ENCODE peak calls at places on chromosomes 4 and X, in six cellular contexts. A is upper lobe of left lung, F is adrenal gland, O is WTC11, W is A673, L is suprapubic skin. V is an unnamed sample.

GRCh38 chrX:54496936-54497335 is 902 bp upstream of the FGD1 start:
- DNase-seq in F (no peak), W (no peak), A (no peak), L (no peak), O (no peak), V (no peak)

GRCh38 chr4:107202744-107203143 is 166.6 kb upstream of the DKK2 start:
- DNase-seq in A (no peak), W (no peak), O (no peak), F (no peak), L (no peak), V (no peak)

GRCh38 chr4:161799687-161800086 is 364.1 kb downstream of the FSTL5 start:
- DNase-seq in O (no peak), F (no peak), L (no peak), W (no peak), A (no peak), V (no peak)

GRCh38 chrX:65034641-65035450 is 58.6 kb upstream of the ZC4H2 start:
- DNase-seq in W (no peak), A (peak), O (peak), L (peak), F (peak), V (peak)

GRCh38 chr4:72568959-72569718 is at the start of gene ADAMTS3:
- DNase-seq in W (peak), O (peak), L (peak), A (peak), F (peak), V (peak)

GRCh38 chr4:59689149-59689548 is 1511.0 kb upstream of the ADGRL3 start:
- DNase-seq in O (no peak), W (no peak), F (no peak), L (no peak), A (no peak), V (no peak)

GRCh38 chr4:140152015-140152703 is 1.8 kb downstream of the MAML3 start:
- DNase-seq in F (peak), A (peak), W (peak), L (peak), O (peak), V (no peak)

GRCh38 chr4:188960411-188961093 is 821.3 kb downstream of the TRIML1 start:
- DNase-seq in L (no peak), O (no peak), W (peak), A (no peak), F (no peak), V (no peak)

GRCh38 chr4:77203380-77204197 is 46.6 kb downstream of the CCNG2 start:
- DNase-seq in F (peak), L (peak), A (no peak), O (peak), W (peak), V (peak)

GRCh38 chrX:28847423-28847822 is 260.2 kb downstream of the IL1RAPL1 start:
- DNase-seq in A (no peak), O (peak), F (no peak), L (no peak), W (no peak), V (no peak)

GRCh38 chrX:24260827-24261550 is 52.9 kb downstream of the SUPT20HL2 start:
- DNase-seq in W (no peak), L (no peak), A (no peak), F (peak), O (no peak), V (no peak)

GRCh38 chr4:18756661-18757060 is 735.1 kb upstream of the LCORL start:
- DNase-seq in O (no peak), W (no peak), F (no peak), A (no peak), L (no peak), V (no peak)

GRCh38 chr4:73707918-73708577 is 32.3 kb upstream of the CXCL8 start:
- DNase-seq in F (peak), O (no peak), A (no peak), W (peak), L (no peak), V (peak)

GRCh38 chr4:176849076-176849475 is 56.4 kb upstream of the VEGFC start:
- DNase-seq in L (no peak), F (no peak), A (no peak), O (no peak), W (no peak), V (no peak)

GRCh38 chr4:145723336-145723735 is 43.4 kb downstream of the C4orf51 start:
- DNase-seq in A (no peak), W (no peak), O (no peak), L (no peak), F (no peak), V (no peak)

GRCh38 chrX:111447298-111447697 is 35.3 kb upstream of the DCX start:
- DNase-seq in W (peak), L (no peak), A (no peak), F (no peak), O (peak), V (no peak)

GRCh38 chr4:55008166-55009056 is 117.0 kb downstream of the KDR start:
- DNase-seq in L (no peak), O (peak), F (peak), W (peak), A (peak), V (no peak)

GRCh38 chr4:159178147-159178541 is 75.3 kb downstream of the RAPGEF2 start:
- DNase-seq in A (no peak), F (no peak), W (peak), L (no peak), O (no peak), V (no peak)

GRCh38 chrX:123454712-123455431 is 270.8 kb downstream of the GRIA3 start:
- DNase-seq in A (no peak), W (no peak), O (no peak), L (no peak), F (no peak), V (no peak)

GRCh38 chr4:186693159-186693815 is 30.4 kb downstream of the FAT1 start:
- DNase-seq in F (no peak), L (peak), O (no peak), W (peak), A (no peak), V (peak)

GRCh38 chr4:26273308-26273980 is 47.4 kb upstream of the RBPJ start:
- DNase-seq in O (no peak), W (no peak), A (no peak), F (peak), L (no peak), V (no peak)

GRCh38 chr4:12993923-12994322 is 490.2 kb downstream of the RAB28 start:
- DNase-seq in F (no peak), L (no peak), W (no peak), A (no peak), O (no peak), V (no peak)

GRCh38 chr4:145909331-145909730 is 29.3 kb downstream of the ZNF827 start:
- DNase-seq in O (peak), F (peak), L (no peak), W (peak), A (no peak), V (peak)

GRCh38 chrX:1599791-1600405 is 8.5 kb downstream of the AKAP17A start:
- DNase-seq in O (no peak), L (no peak), A (no peak), F (no peak), W (no peak), V (no peak)

GRCh38 chr4:163350672-163351071 is 7.0 kb downstream of the NPY5R start:
- DNase-seq in O (no peak), W (no peak), F (no peak), L (no peak), A (no peak), V (no peak)

GRCh38 chrX:107730991-107731766 is 44.4 kb downstream of the TSC22D3 start:
- DNase-seq in A (no peak), F (peak), L (no peak), W (no peak), O (no peak), V (no peak)

GRCh38 chrX:15344106-15344505 is 8.8 kb upstream of the PIGA start:
- DNase-seq in W (no peak), L (no peak), F (no peak), O (peak), A (no peak), V (no peak)

GRCh38 chr4:139736257-139736626 is 70.6 kb downstream of the MGST2 start:
- DNase-seq in F (no peak), L (no peak), A (no peak), W (no peak), O (no peak), V (no peak)

GRCh38 chr4:85084371-85085170 is 118.1 kb upstream of the WDFY3 start:
- DNase-seq in A (no peak), W (peak), O (no peak), L (no peak), F (peak), V (no peak)

GRCh38 chrX:24343719-24344118 is 16.7 kb upstream of the SUPT20HL1 start:
- DNase-seq in W (no peak), F (no peak), O (no peak), A (no peak), L (no peak), V (no peak)

GRCh38 chr4:183945741-183946140 is 40.6 kb downstream of the STOX2 start:
- DNase-seq in O (no peak), W (no peak), F (no peak), L (no peak), A (no peak), V (no peak)

GRCh38 chr4:138398297-138398696 is 156.1 kb upstream of the SLC7A11 start:
- DNase-seq in F (no peak), O (no peak), L (no peak), A (no peak), W (no peak), V (no peak)

GRCh38 chrX:153687121-153688039 is at the start of gene SLC6A8:
- DNase-seq in W (peak), O (peak), F (peak), L (no peak), A (peak), V (peak)

GRCh38 chrX:38560776-38561125 is 591 bp upstream of the TSPAN7 start:
- DNase-seq in A (no peak), W (no peak), L (no peak), O (no peak), F (no peak), V (no peak)

GRCh38 chr4:149911371-149911770 is 95.7 kb upstream of the IQCM start:
- DNase-seq in O (no peak), W (no peak), L (no peak), A (no peak), F (no peak), V (no peak)

DNA sequence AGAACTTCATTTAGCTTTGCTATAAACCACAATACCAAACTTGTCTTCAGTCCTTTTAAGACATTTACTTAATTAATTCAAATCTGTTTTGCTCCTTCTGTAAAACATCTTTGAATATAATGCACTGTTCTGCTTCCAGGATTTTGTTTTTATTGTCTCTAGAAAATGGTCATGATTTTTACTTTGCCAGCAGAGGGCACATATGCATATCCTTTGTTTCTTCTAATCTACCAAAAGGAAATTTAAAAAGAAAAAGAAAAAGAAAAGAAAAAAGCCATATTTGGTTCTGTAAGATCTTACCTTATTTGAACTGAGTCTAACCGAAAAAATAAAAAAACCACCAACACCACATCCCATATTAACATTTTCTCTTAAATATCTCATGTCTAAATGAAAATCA is 101.9 kb upstream of the CCSER1 start:
- DNase-seq in A (no peak), L (no peak), W (no peak), F (no peak), O (no peak), V (no peak)
- TF ChIP-seq CTCF in A (no peak), L (no peak), W (peak), F (no peak), O (no peak), V (no peak)

GRCh38 chrX:8755116-8755515 is 23.2 kb upstream of the ANOS1 start:
- DNase-seq in F (no peak), W (peak), A (no peak), O (peak), L (no peak), V (no peak)
- TF ChIP-seq CTCF in F (no peak), W (peak), A (no peak), O (no peak), L (no peak), V (no peak)

GRCh38 chrX:95065151-95065550 is 1391.1 kb downstream of the FAM133A start:
- DNase-seq in W (no peak), O (no peak), F (no peak), A (no peak), L (no peak), V (no peak)

GRCh38 chrX:95071621-95072020 is 1397.6 kb downstream of the FAM133A start:
- DNase-seq in W (no peak), A (no peak), L (no peak), F (no peak), O (no peak), V (no peak)

GRCh38 chrX:95076449-95076848 is 1402.4 kb downstream of the FAM133A start:
- DNase-seq in W (peak), A (no peak), O (no peak), F (no peak), L (no peak), V (no peak)

GRCh38 chrX:95071052-95071451 is 1397.0 kb downstream of the FAM133A start:
- DNase-seq in A (no peak), W (no peak), L (no peak), O (no peak), F (no peak), V (no peak)
- TF ChIP-seq CTCF in A (no peak), W (no peak), L (no peak), O (no peak), F (no peak), V (no peak)

DNA sequence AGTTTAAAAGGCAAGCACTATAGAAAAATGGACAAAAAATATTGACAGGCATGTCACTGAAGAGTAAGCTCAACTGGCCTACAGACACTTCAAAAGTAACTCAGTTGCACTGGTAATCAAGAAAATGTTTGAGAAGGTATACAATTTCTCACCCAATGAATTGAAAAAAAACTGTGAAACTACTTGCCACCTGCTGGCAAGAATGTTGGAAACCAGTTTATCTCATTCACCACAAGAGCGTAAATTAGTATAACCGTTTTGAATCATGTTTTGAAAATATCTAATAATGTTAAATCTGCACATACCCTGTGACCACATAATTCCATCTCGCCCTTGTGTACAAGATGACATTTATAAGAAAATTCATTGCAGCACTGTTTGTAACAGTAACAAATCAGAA is 31.7 kb downstream of the TXK start:
- DNase-seq in A (no peak), O (no peak), F (no peak), L (no peak), W (peak), V (no peak)
- TF ChIP-seq CTCF in A (no peak), O (no peak), F (no peak), L (no peak), W (peak), V (no peak)

GRCh38 chr4:103032575-103032974 is 13.1 kb upstream of the SLC9B1 start:
- DNase-seq in O (peak), F (peak), L (no peak), A (no peak), W (peak), V (no peak)
- TF ChIP-seq CTCF in O (peak), F (no peak), L (no peak), A (peak), W (peak), V (no peak)

DNA sequence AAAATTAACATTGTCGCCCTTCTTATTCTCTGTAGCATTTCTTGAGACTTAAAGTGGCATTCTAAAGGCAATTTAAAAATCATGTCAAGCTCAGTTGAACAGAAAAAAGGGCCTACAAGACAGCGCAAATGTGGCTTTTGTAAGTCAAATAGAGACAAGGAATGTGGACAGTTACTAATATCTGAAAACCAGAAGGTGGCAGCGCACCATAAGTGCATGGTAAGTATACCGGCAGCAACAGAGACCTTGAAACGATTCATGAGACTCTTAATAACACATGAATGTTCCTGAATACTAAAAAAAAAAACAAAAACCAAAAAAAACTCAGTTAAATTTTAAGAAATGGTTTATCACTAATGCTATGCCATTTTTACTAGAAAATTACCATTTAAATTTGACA is 82.4 kb upstream of the HPRT1 start:
- DNase-seq in F (peak), O (no peak), W (peak), A (no peak), L (no peak), V (no peak)
- TF ChIP-seq CTCF in F (no peak), O (no peak), W (peak), A (no peak), L (no peak), V (no peak)

GRCh38 chrX:10722804-10723364 is 102.5 kb upstream of the MID1 start:
- DNase-seq in O (peak), W (peak), A (no peak), F (peak), L (peak), V (peak)

GRCh38 chrX:10729000-10729399 is 108.6 kb upstream of the MID1 start:
- DNase-seq in L (no peak), A (no peak), F (no peak), O (no peak), W (no peak), V (no peak)

GRCh38 chrX:10726647-10727046 is 106.3 kb upstream of the MID1 start:
- DNase-seq in A (no peak), O (no peak), L (no peak), W (no peak), F (no peak), V (no peak)

DNA sequence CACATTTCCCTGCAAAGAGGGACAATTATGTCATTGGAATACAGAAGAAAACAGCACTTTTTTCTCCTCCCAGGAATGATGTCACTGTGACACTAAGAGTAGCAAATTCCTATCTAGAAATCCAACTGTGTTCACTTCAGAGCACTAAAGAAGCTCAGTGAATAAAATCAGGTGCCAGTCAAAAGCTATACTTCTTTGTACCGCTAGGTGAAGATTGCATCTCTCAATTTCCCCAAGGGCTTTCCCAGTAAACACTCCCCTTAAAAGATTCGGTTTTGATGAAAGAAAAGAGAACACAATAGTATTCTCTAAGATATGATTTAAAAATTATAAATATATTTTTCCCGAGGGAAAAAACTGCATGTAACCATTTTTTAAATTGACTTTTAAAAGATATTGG is 104.7 kb upstream of the MID1 start:
- DNase-seq in W (peak), A (no peak), L (no peak), O (no peak), F (no peak), V (no peak)
- TF ChIP-seq CTCF in W (peak), A (no peak), L (peak), O (peak), F (peak), V (no peak)

GRCh38 chr4:101081695-101082369 is 265.5 kb downstream of the PPP3CA start:
- DNase-seq in L (no peak), O (no peak), F (no peak), W (peak), A (no peak), V (no peak)

GRCh38 chr4:101089168-101089567 is 258.2 kb downstream of the PPP3CA start:
- DNase-seq in L (no peak), F (no peak), W (no peak), O (no peak), A (no peak), V (no peak)

GRCh38 chr4:101081166-101081565 is 266.2 kb downstream of the PPP3CA start:
- DNase-seq in F (no peak), A (no peak), O (no peak), W (no peak), L (no peak), V (no peak)

DNA sequence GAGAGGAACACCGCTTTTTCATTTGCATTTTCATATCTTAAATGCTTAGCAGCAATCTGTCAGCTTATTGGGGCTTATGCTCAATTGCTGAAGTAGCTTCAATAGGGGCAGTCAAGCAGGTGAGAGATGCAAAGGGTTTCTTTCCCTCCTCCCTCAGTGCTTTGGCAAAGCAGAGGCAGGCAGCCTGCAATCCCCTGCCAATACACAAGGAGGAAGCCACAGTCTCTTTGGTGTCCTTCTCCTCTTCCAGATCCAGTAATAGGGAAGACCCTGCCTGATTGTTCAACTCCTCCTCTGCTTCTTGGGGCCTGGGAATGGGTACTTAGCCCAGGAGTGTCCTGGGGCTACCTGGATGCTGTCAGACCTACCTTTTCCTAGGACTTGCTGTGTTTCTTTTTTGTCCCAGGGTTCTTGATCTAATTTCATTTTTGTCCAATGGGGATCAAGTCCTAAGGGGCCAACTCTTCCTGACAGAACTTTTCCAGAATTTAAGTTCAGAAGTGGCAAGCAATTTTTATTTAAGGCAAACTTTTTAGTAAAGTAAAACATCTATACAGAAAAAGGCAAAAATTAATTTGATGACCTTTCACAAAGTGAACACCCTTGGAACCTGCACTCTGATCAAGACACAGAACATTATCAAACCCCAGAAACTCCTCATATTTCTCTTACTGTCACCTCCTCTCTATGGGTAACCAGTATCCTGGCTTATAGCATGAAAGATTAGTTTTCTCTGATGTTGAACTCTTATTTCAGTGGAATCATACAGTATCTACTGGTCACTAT is 260.3 kb downstream of the PPP3CA start:
- DNase-seq in L (no peak), W (peak), A (no peak), O (peak), F (no peak), V (no peak)
- TF ChIP-seq CTCF in L (no peak), W (peak), A (no peak), O (no peak), F (no peak), V (no peak)

GRCh38 chr4:94636004-94636403 is 121.8 kb upstream of the BMPR1B start:
- DNase-seq in O (no peak), L (no peak), F (no peak), W (peak), A (no peak), V (no peak)

GRCh38 chr4:94642561-94642866 is 115.2 kb upstream of the BMPR1B start:
- DNase-seq in L (no peak), O (no peak), W (no peak), A (no peak), F (no peak), V (no peak)

GRCh38 chr4:94639298-94639697 is 118.5 kb upstream of the BMPR1B start:
- DNase-seq in A (no peak), O (no peak), L (no peak), W (no peak), F (no peak), V (no peak)

GRCh38 chr4:94640151-94640550 is 117.6 kb upstream of the BMPR1B start:
- DNase-seq in L (no peak), F (no peak), W (no peak), O (no peak), A (no peak), V (no peak)

GRCh38 chr4:94641702-94642560 is 115.8 kb upstream of the BMPR1B start:
- DNase-seq in L (no peak), W (no peak), O (no peak), F (no peak), A (no peak), V (no peak)
- TF ChIP-seq CTCF in L (no peak), W (no peak), O (no peak), F (no peak), A (no peak), V (no peak)